ENCODE peak calls at places on chromosome 19, in six cellular contexts. X is HL-60, N is SK-N-SH, V is HepG2, H is H1, O is K562. G is an unnamed sample.
A peak's percentile ranks its signal among the peaks of the same experiment; 100 is the strongest.

GRCh38 chr19:17841810-17842662 is 5.7 kb downstream of the JAK3 start:
- DNase-seq in X (no peak), N (peak; percentile 99), V (no peak), H (peak; percentile 99), O (peak; percentile 99), G (no peak)

GRCh38 chr19:4233282-4233853 is 4.0 kb downstream of the EBI3 start:
- DNase-seq in X (peak; percentile 62), N (peak; percentile 84), V (peak; percentile 45), H (peak; percentile 98), O (peak; percentile 77), G (no peak)

GRCh38 chr19:6216236-6216995 is 63.4 kb downstream of the MLLT1 start:
- DNase-seq in X (no peak), N (peak; percentile 39), V (no peak), H (no peak), O (no peak), G (no peak)

GRCh38 chr19:4707956-4708650 is 15.5 kb downstream of the DPP9 start:
- DNase-seq in X (no peak), N (no peak), V (no peak), H (no peak), O (no peak), G (no peak)

GRCh38 chr19:5607318-5608270 is 15.0 kb downstream of the SAFB2 start:
- DNase-seq in X (no peak), N (no peak), V (no peak), H (no peak), O (no peak), G (no peak)

GRCh38 chr19:19068659-19069509 is 5.1 kb downstream of the SLC25A42 start:
- DNase-seq in X (no peak), N (no peak), V (no peak), H (no peak), O (no peak), G (peak; percentile 35)

GRCh38 chr19:10718205-10719196 is 622 bp downstream of the DNM2 start:
- DNase-seq in X (peak; percentile 40), N (peak; percentile 70), V (no peak), H (peak; percentile 72), O (peak; percentile 73), G (no peak)

GRCh38 chr19:7408251-7408650 is 59.5 kb downstream of the ARHGEF18 start:
- DNase-seq in X (no peak), N (no peak), V (no peak), H (no peak), O (peak; percentile 21), G (no peak)

GRCh38 chr19:19554074-19555023 is 16.3 kb downstream of the CILP2 start:
- DNase-seq in X (peak; percentile 45), N (peak; percentile 86), V (no peak), H (peak; percentile 94), O (peak; percentile 88), G (no peak)

GRCh38 chr19:19131989-19132388 is 6.3 kb downstream of the TMEM161A start:
- DNase-seq in X (no peak), N (no peak), V (no peak), H (no peak), O (no peak), G (no peak)

DNA sequence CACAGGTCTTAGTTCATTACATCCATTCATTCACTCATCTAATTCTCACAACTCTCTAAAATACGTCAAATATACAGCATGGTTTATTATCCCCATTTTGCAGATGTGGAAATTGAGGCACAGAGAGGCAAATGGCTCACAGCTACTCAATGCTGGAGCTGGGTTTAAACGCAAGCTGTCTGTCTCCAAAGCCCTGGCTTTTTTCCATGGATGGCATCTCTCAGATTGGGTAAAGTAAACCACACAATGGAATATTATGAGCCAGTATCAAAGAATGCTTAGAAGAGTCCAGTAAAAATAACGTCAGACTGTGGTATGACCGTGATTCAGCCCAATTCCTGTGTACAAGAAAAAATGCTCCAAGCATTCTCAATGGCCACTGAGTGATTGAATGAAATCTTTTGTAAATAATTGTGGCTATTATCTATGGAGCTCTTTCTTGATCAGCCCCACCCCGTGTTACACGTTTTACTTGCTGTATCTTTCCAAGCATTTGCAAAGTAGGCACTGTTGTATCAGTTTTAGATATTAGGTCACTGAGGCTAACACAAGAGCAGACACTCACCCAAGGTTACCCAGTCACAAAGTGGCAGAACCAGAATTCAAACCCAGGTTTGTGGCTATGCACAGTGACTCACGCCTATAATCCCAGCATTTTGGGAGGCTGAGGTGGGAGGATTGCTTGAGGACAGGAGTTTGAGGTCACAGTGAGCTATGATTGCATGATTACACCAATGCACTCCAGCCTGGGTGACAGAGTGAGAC is 5.5 kb upstream of the ACP7 start:
- DNase-seq in X (no peak), N (no peak), V (peak; percentile 30), H (no peak), O (no peak), G (no peak)
- TF ChIP-seq GABPA in X (no peak), N (no peak), V (no peak), H (no peak), O (no peak), G (no peak)

GRCh38 chr19:16628984-16629691 is 1.1 kb upstream of the MED26 start:
- DNase-seq in X (peak; percentile 49), N (peak; percentile 62), V (no peak), H (no peak), O (no peak), G (peak; percentile 33)
- TF ChIP-seq GABPA in X (no peak), N (no peak), V (no peak), H (no peak), O (no peak), G (no peak)

GRCh38 chr19:36121486-36122124 is 6.3 kb downstream of the TBCB start:
- DNase-seq in X (no peak), N (peak; percentile 16), V (no peak), H (no peak), O (no peak), G (no peak)
- TF ChIP-seq GABPA in X (no peak), N (no peak), V (no peak), H (no peak), O (no peak), G (no peak)

GRCh38 chr19:35501684-35502083 is 11.4 kb upstream of the KRTDAP start:
- DNase-seq in X (no peak), N (no peak), V (no peak), H (no peak), O (no peak), G (no peak)
- TF ChIP-seq GABPA in X (no peak), N (no peak), V (no peak), H (no peak), O (no peak), G (no peak)

GRCh38 chr19:12939292-12939606 is 840 bp downstream of the CALR start:
- DNase-seq in X (no peak), N (no peak), V (no peak), H (no peak), O (no peak), G (no peak)
- TF ChIP-seq GABPA in X (no peak), N (no peak), V (no peak), H (no peak), O (no peak), G (no peak)

GRCh38 chr19:39737929-39738328 is at the start of gene CLC:
- DNase-seq in X (no peak), N (no peak), V (no peak), H (no peak), O (no peak), G (no peak)

GRCh38 chr19:39735688-39736087 is 2.1 kb downstream of the CLC start:
- DNase-seq in X (no peak), N (no peak), V (no peak), H (no peak), O (no peak), G (no peak)

GRCh38 chr19:39737351-39737750 is 478 bp downstream of the CLC start:
- DNase-seq in X (no peak), N (no peak), V (no peak), H (no peak), O (no peak), G (no peak)

GRCh38 chr19:39733841-39734240 is 4.0 kb downstream of the CLC start:
- DNase-seq in X (no peak), N (no peak), V (no peak), H (no peak), O (no peak), G (no peak)

GRCh38 chr19:39736088-39736487 is 1.7 kb downstream of the CLC start:
- DNase-seq in X (no peak), N (no peak), V (no peak), H (no peak), O (no peak), G (no peak)
- TF ChIP-seq GABPA in X (no peak), N (no peak), V (no peak), H (no peak), O (no peak), G (no peak)

GRCh38 chr19:54554896-54555295 is 18.7 kb upstream of the LILRA2 start:
- DNase-seq in X (no peak), N (no peak), V (no peak), H (no peak), O (no peak), G (no peak)

GRCh38 chr19:54551293-54551692 is 22.3 kb upstream of the LILRA2 start:
- DNase-seq in X (no peak), N (no peak), V (no peak), H (no peak), O (no peak), G (peak; percentile 67)

GRCh38 chr19:54552913-54553310 is 20.7 kb upstream of the LILRA2 start:
- DNase-seq in X (no peak), N (no peak), V (no peak), H (no peak), O (no peak), G (no peak)

GRCh38 chr19:54554006-54554405 is 19.6 kb upstream of the LILRA2 start:
- DNase-seq in X (no peak), N (no peak), V (no peak), H (no peak), O (no peak), G (no peak)

GRCh38 chr19:54551950-54552912 is 21.4 kb upstream of the LILRA2 start:
- DNase-seq in X (peak; percentile 31), N (no peak), V (no peak), H (no peak), O (no peak), G (peak; percentile 40)
- TF ChIP-seq GABPA in X (no peak), N (no peak), V (no peak), H (no peak), O (no peak), G (no peak)

DNA sequence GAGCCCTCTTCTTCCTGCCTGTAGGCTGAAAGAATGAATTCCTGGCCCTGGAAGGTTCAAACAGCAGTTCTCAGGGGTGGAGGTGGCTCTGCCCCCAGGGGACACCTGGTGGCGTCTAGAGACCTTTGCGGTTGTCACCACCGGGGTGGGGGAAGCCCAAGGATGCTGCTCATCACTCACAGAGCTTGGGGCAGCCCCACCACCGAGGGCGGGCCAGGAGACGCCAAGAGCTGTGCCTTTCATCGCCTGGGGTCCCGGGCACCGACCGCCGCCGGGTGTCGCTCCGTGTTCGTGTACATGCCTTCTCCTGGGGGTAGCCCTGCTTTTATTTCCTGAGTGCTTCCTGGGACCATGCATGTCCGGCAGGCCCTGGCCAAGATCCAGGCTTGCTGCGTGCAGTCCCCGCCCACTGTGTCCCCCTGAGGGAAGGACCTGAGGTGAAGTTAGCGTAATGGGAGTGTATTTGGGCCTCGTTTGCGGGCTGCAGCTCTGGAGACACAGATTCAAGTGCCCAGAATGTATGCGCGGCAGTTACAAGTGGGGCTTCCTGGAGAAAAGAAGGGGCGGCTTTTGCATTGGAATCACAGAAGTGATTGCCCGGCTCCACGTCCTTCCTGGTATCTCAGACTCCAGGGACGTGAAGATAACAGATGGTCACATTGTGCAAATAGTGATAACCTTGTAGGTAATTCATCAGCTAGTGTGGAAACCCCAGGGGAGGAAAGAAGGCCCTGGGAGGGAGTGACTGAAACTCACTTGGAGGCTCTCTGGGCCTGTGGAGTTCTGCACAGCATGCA is 7.8 kb downstream of the DOT1L start:
- DNase-seq in X (no peak), N (peak; percentile 67), V (peak; percentile 76), H (peak; percentile 63), O (peak; percentile 51), G (peak; percentile 90)
- TF ChIP-seq GABPA in X (no peak), N (no peak), V (peak; percentile 70), H (peak; percentile 57), O (no peak), G (no peak)

GRCh38 chr19:31530781-31531180 is 181.5 kb upstream of the TSHZ3 start:
- DNase-seq in X (no peak), N (no peak), V (no peak), H (peak; percentile 38), O (no peak), G (no peak)
- TF ChIP-seq GABPA in X (no peak), N (no peak), V (no peak), H (no peak), O (no peak), G (no peak)